ENCODE peak calls at places on chromosomes 2 and 18, in nine cellular contexts. B, H, J, G, P, V, R, K and N are unnamed samples.
A peak's percentile ranks its signal among the peaks of the same experiment; 100 is the strongest.

GRCh38 chr18:56861244-56861643 is 210.1 kb downstream of the WDR7 start:
- DNase-seq in B (no peak), H (no peak), J (no peak), G (no peak), P (no peak), V (no peak), R (no peak), K (no peak), N (no peak)

GRCh38 chr2:128493880-128494279 is 175.2 kb upstream of the HS6ST1 start:
- DNase-seq in B (no peak), H (no peak), J (no peak), G (no peak), P (no peak), V (peak; percentile 26), R (no peak), K (no peak), N (no peak)

GRCh38 chr2:64092502-64092901 is 51.7 kb downstream of the PELI1 start:
- DNase-seq in B (no peak), H (no peak), J (no peak), G (peak; percentile 83), P (no peak), V (no peak), R (no peak), K (no peak), N (no peak)

GRCh38 chr18:31992836-31993575 is 25.6 kb upstream of the RNF125 start:
- DNase-seq in B (no peak), H (no peak), J (no peak), G (no peak), P (no peak), V (no peak), R (no peak), K (no peak), N (no peak)

GRCh38 chr18:59634096-59634495 is 63.1 kb downstream of the CCBE1 start:
- DNase-seq in B (no peak), H (no peak), J (no peak), G (no peak), P (peak; percentile 69), V (no peak), R (no peak), K (no peak), N (no peak)

GRCh38 chr2:239313251-239313650 is 87.6 kb downstream of the HDAC4 start:
- DNase-seq in B (no peak), H (peak; percentile 10), J (no peak), G (no peak), P (no peak), V (no peak), R (peak; percentile 6), K (no peak), N (peak; percentile 78)

GRCh38 chr2:231245253-231246094 is 47.0 kb downstream of the ARMC9 start:
- DNase-seq in B (peak; percentile 34), H (no peak), J (no peak), G (peak; percentile 23), P (no peak), V (no peak), R (no peak), K (no peak), N (no peak)

GRCh38 chr2:88602022-88602421 is 25.2 kb downstream of the EIF2AK3 start:
- DNase-seq in B (no peak), H (no peak), J (no peak), G (no peak), P (no peak), V (no peak), R (no peak), K (no peak), N (no peak)

DNA sequence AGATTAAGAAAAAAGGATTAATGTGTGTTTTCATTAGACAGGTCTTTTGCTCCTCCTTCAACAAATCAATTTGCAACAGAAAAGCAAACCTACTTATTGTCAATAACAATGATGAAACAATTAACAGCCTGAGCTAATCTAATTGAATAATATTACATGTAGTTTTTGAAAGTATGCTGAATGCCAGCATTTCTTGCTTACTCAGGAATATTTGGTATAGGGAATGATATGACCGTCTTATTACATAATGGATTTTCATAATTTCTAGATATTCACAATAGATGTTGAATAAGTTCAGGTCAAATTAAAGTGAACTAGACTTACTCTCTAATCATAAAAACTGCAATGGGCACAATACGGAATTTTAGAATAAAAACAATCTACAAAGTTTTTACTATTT is 1493.8 kb upstream of the NXPH2 start:
- DNase-seq in B (no peak), H (no peak), J (no peak), G (no peak), P (no peak), V (no peak), R (no peak), K (no peak), N (no peak)
- TF ChIP-seq CTCF in B (no peak), H (no peak), J (no peak), G (no peak), P (no peak), V (no peak), R (no peak), K (no peak), N (no peak)

DNA sequence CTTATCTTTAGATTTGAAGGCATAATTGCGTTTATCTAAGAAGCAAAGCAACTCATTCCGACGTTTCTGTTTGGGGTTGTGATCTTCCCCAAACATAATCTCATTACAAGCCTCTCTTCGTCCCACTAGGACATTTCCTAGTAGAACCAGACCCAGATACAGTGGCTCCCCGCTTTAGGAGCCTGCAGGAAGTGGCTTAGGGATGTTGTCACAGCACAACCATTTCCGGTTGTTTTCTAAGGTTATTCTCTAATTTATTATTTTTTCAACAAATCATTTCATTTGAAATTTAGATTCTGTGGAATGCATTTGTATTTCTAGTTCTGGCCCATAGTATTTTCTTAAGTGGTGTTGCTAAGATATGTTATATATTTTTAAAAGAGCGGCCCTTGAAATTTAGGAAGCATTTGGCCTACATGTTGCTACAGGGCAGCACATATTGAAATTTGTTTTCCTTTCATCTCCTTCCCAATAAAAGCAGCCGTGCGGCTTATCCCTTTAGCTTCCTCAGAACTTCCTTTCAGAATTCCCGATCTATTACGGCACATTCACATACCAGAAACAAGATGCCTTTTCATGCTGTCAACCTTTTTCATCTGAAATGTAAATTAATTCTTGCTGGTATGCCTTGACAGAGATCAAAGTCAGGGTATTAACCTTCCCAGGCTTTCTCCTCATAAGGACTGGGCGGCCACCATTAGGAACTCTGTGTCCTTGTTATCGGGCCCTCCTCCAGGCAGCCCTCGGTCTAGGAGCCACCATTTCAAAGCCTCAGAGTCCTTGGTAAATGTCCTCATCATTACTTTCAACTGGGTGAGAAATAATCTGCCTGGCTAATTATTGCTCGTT is 210.9 kb upstream of the SP5 start:
- DNase-seq in B (no peak), H (no peak), J (no peak), G (no peak), P (no peak), V (no peak), R (no peak), K (no peak), N (no peak)
- TF ChIP-seq CTCF in B (no peak), H (no peak), J (no peak), G (no peak), P (no peak), V (no peak), R (no peak), K (no peak), N (no peak)

GRCh38 chr2:197805598-197806316 is 1.4 kb downstream of the PLCL1 start:
- DNase-seq in B (no peak), H (no peak), J (no peak), G (no peak), P (no peak), V (no peak), R (no peak), K (no peak), N (no peak)

GRCh38 chr2:197806317-197806633 is 1.9 kb downstream of the PLCL1 start:
- DNase-seq in B (no peak), H (no peak), J (no peak), G (no peak), P (no peak), V (no peak), R (no peak), K (no peak), N (no peak)

GRCh38 chr2:197803033-197803444 is 1.4 kb upstream of the PLCL1 start:
- DNase-seq in B (peak; percentile 55), H (no peak), J (no peak), G (peak; percentile 55), P (peak; percentile 62), V (no peak), R (peak; percentile 25), K (no peak), N (no peak)

GRCh38 chr2:197804758-197805597 is 585 bp downstream of the PLCL1 start:
- DNase-seq in B (no peak), H (peak; percentile 22), J (peak; percentile 78), G (peak; percentile 7), P (peak; percentile 13), V (no peak), R (peak; percentile 38), K (peak; percentile 28), N (peak; percentile 30)

DNA sequence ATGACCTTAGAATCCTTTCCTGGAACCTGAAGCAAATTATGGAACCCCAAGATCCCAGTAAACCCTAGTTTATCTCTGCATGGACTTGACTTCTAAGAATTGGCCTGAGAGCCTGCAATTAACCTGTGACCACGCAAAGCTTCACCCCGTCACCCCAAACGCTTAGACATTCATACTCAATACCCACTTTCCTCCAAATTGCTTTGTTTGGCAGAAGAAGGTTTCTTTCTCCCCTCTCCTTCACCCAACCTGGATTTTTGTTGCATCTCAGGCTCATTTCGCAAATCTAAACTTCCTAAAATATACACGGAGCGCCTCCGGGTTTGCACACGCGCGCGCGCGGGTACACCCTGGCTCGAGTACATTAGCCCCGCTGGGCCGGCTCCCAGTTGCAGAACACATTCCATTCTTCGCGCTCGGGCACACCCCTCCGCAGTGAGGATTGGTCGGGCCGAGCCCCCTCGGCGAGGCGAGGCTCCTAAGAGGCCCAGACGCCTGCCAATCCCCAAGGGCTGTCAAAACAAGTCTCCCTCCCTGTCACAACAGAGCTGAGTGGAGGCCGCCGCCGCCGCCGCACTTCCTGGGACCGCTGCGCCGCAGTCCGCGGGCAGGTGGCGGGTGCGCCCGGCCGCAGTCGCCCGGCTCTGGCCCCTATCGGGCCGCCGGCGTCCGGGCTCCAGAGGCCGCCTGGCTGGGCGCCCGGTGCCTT is at the start of gene PLCL1:
- DNase-seq in B (peak; percentile 92), H (peak; percentile 95), J (peak; percentile 93), G (peak; percentile 89), P (peak; percentile 92), V (peak; percentile 93), R (peak; percentile 93), K (peak; percentile 92), N (peak; percentile 91)
- TF ChIP-seq CTCF in B (no peak), H (peak; percentile 46), J (no peak), G (no peak), P (no peak), V (peak; percentile 35), R (peak; percentile 29), K (peak; percentile 6), N (no peak)

GRCh38 chr2:138919336-138919735 is 139.1 kb upstream of the NXPH2 start:
- DNase-seq in B (no peak), H (no peak), J (no peak), G (no peak), P (no peak), V (no peak), R (no peak), K (no peak), N (no peak)

DNA sequence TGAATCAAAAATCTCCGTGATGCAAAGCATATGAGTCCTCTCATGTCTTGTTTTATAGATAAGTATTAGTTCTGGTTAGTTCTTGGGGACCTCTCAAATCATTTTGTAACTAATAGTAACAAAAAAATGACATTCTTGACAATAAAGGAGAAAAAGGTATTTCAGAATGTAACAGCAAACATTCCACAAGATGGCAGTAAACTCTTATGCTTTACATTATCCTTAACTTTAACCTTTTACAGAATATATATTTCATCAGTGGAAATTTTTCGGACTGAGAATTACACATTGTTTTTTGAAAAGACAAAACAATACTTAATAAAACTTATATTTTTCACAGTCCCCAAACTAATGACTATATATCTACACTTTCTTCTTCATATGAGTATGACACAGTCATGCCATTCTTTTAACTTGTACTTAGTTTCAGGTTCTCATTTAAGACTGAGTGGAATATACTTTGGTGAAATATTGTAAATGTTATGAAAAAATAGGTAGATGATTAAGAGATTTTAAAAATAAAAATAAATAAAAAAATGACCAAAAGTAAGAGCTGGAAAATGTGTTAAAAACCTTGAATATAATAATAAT is 142.9 kb upstream of the NXPH2 start:
- DNase-seq in B (peak; percentile 27), H (no peak), J (no peak), G (peak; percentile 5), P (peak; percentile 54), V (no peak), R (no peak), K (no peak), N (no peak)
- TF ChIP-seq CTCF in B (peak; percentile 53), H (peak; percentile 25), J (no peak), G (peak; percentile 74), P (peak; percentile 48), V (peak; percentile 39), R (no peak), K (peak; percentile 19), N (no peak)